ENCODE peak calls at places on chromosomes 11 and 22, in ten cellular contexts. E is OCI-LY7, M is IMR-90, T is GM23248, S is SK-N-SH, N is neuronal stem cell, G is mammary epithelial cell, D is PC-3, A is fibroblast of lung, X is mesenchymal stem cell. Q is an unnamed sample. For H3K4me1, the result is how much of the 10 kb centered on the place peaks cover.

GRCh38 chr11:115168229-115168671 is 336.0 kb downstream of the CADM1 start:
- DNase-seq in E (no peak), M (no peak), T (peak), S (peak), N (no peak), G (no peak), D (no peak), A (peak), X (no peak), Q (no peak)

GRCh38 chr22:33210129-33210784 is 152.1 kb upstream of the SYN3 start:
- DNase-seq in E (peak), M (peak), T (peak), S (peak), N (peak), G (peak), D (peak), A (peak), X (peak), Q (peak)

GRCh38 chr22:39353346-39353745 is 3.6 kb downstream of the SYNGR1 start:
- DNase-seq in E (no peak), M (no peak), T (peak), S (no peak), N (no peak), G (no peak), D (no peak), A (peak), X (no peak), Q (no peak)

GRCh38 chr11:75905434-75905833 is 90.4 kb downstream of the UVRAG start:
- DNase-seq in E (no peak), M (no peak), T (no peak), S (no peak), N (no peak), G (no peak), D (no peak), A (no peak), X (no peak), Q (no peak)

GRCh38 chr11:8006349-8006977 is 19.3 kb downstream of the EIF3F start:
- DNase-seq in E (peak), M (peak), T (peak), S (peak), N (peak), G (peak), D (peak), A (peak), X (peak), Q (peak)

GRCh38 chr11:1988667-1989317 is 8.8 kb downstream of the H19 start:
- DNase-seq in E (no peak), M (no peak), T (no peak), S (no peak), N (no peak), G (no peak), D (no peak), A (no peak), X (peak), Q (no peak)

GRCh38 chr11:73295259-73295995 is 12.6 kb upstream of the ARHGEF17 start:
- DNase-seq in E (peak), M (peak), T (peak), S (peak), N (peak), G (peak), D (peak), A (peak), X (peak), Q (peak)

GRCh38 chr11:123313261-123313660 is 116.8 kb upstream of the GRAMD1B start:
- DNase-seq in E (no peak), M (no peak), T (no peak), S (no peak), N (no peak), G (no peak), D (no peak), A (no peak), X (no peak), Q (no peak)

GRCh38 chr11:28756977-28757376 is 648.8 kb downstream of the METTL15 start:
- DNase-seq in E (no peak), M (peak), T (peak), S (no peak), N (no peak), G (peak), D (peak), A (peak), X (peak), Q (no peak)

GRCh38 chr22:27748355-27749168 is 53.0 kb downstream of the MN1 start:
- DNase-seq in E (no peak), M (peak), T (peak), S (no peak), N (peak), G (peak), D (no peak), A (peak), X (peak), Q (no peak)

GRCh38 chr22:32327596-32328171 is 30.0 kb upstream of the RFPL3 start:
- DNase-seq in E (no peak), M (no peak), T (no peak), S (no peak), N (no peak), G (no peak), D (no peak), A (no peak), X (no peak), Q (no peak)

GRCh38 chr11:34080609-34081008 is 24.8 kb upstream of the NAT10 start:
- DNase-seq in E (no peak), M (no peak), T (no peak), S (no peak), N (no peak), G (no peak), D (no peak), A (no peak), X (no peak), Q (no peak)

GRCh38 chr11:3044915-3045314 is 12.3 kb downstream of the CARS1 start:
- DNase-seq in E (no peak), M (no peak), T (no peak), S (no peak), N (no peak), G (no peak), D (no peak), A (no peak), X (no peak), Q (no peak)

GRCh38 chr11:75280227-75280671 is 39.7 kb downstream of the TPBGL start:
- DNase-seq in E (peak), M (peak), T (peak), S (peak), N (peak), G (peak), D (peak), A (peak), X (peak), Q (peak)

GRCh38 chr11:18720811-18721575 is 5.0 kb downstream of the IGSF22 start:
- DNase-seq in E (no peak), M (peak), T (peak), S (peak), N (peak), G (peak), D (peak), A (peak), X (peak), Q (no peak)

GRCh38 chr11:114848027-114848426 is 169.7 kb downstream of the NXPE2 start:
- DNase-seq in E (no peak), M (no peak), T (no peak), S (no peak), N (no peak), G (no peak), D (no peak), A (no peak), X (no peak), Q (no peak)

GRCh38 chr11:69007978-69008381 is 5.1 kb downstream of the MRGPRF start:
- DNase-seq in E (no peak), M (peak), T (no peak), S (no peak), N (no peak), G (no peak), D (no peak), A (peak), X (peak), Q (no peak)

GRCh38 chr22:20944042-20944441 is 23.0 kb upstream of the AIFM3 start:
- DNase-seq in E (no peak), M (no peak), T (no peak), S (no peak), N (no peak), G (no peak), D (no peak), A (no peak), X (no peak), Q (no peak)

GRCh38 chr11:116192509-116193206 is 580.1 kb downstream of the BUD13 start:
- DNase-seq in E (no peak), M (no peak), T (no peak), S (peak), N (no peak), G (no peak), D (no peak), A (peak), X (no peak), Q (no peak)

GRCh38 chr22:34645375-34645774 is 420.6 kb upstream of the ISX start:
- DNase-seq in E (no peak), M (no peak), T (no peak), S (no peak), N (no peak), G (no peak), D (no peak), A (no peak), X (no peak), Q (no peak)

GRCh38 chr22:40116496-40117200 is 61.1 kb upstream of the TNRC6B start:
- DNase-seq in E (no peak), M (no peak), T (no peak), S (no peak), N (no peak), G (no peak), D (no peak), A (no peak), X (no peak), Q (peak)

GRCh38 chr11:22728600-22729394 is 62.4 kb downstream of the GAS2 start:
- DNase-seq in E (no peak), M (no peak), T (no peak), S (no peak), N (no peak), G (no peak), D (no peak), A (no peak), X (no peak), Q (no peak)

GRCh38 chr11:123330071-123330470 is 100.0 kb upstream of the GRAMD1B start:
- DNase-seq in E (no peak), M (no peak), T (no peak), S (no peak), N (no peak), G (no peak), D (no peak), A (no peak), X (no peak), Q (no peak)

GRCh38 chr11:84468255-84468654 is 1158.9 kb downstream of the DLG2 start:
- DNase-seq in E (no peak), M (no peak), T (no peak), S (no peak), N (peak), G (no peak), D (no peak), A (no peak), X (no peak), Q (no peak)

GRCh38 chr11:34924714-34925113 is 8.3 kb downstream of the PDHX start:
- DNase-seq in E (no peak), M (no peak), T (peak), S (no peak), N (no peak), G (no peak), D (no peak), A (no peak), X (no peak), Q (no peak)

GRCh38 chr11:26950260-26950719 is 43.6 kb upstream of the FIBIN start:
- DNase-seq in E (no peak), M (peak), T (peak), S (no peak), N (no peak), G (peak), D (no peak), A (peak), X (peak), Q (no peak)

GRCh38 chr11:67119577-67120391 is 721 bp downstream of the KDM2A start:
- DNase-seq in E (peak), M (no peak), T (peak), S (peak), N (peak), G (peak), D (peak), A (no peak), X (peak), Q (peak)

GRCh38 chr11:57474017-57474750 is 13.9 kb downstream of the RTN4RL2 start:
- DNase-seq in E (no peak), M (peak), T (peak), S (peak), N (no peak), G (no peak), D (no peak), A (no peak), X (no peak), Q (peak)

GRCh38 chr11:118338637-118339061 is 3.9 kb downstream of the CD3D start:
- DNase-seq in E (peak), M (no peak), T (peak), S (no peak), N (no peak), G (peak), D (no peak), A (no peak), X (no peak), Q (peak)

GRCh38 chr11:132519226-132519860 is 1013.0 kb downstream of the OPCML start:
- DNase-seq in E (no peak), M (peak), T (peak), S (no peak), N (no peak), G (no peak), D (no peak), A (peak), X (no peak), Q (no peak)

GRCh38 chr11:70547386-70547785 is 149.1 kb downstream of the CTTN start:
- DNase-seq in E (no peak), M (no peak), T (no peak), S (no peak), N (no peak), G (no peak), D (no peak), A (no peak), X (no peak), Q (no peak)

GRCh38 chr11:70779433-70780245 is 381.3 kb downstream of the CTTN start:
- DNase-seq in E (no peak), M (no peak), T (peak), S (no peak), N (no peak), G (no peak), D (no peak), A (no peak), X (no peak), Q (no peak)

GRCh38 chr11:95991545-95991944 is 67.6 kb upstream of the MTMR2 start:
- DNase-seq in E (no peak), M (peak), T (peak), S (no peak), N (no peak), G (no peak), D (no peak), A (peak), X (peak), Q (no peak)

GRCh38 chr11:45713573-45713972 is 48.2 kb upstream of the CHST1 start:
- DNase-seq in E (no peak), M (no peak), T (peak), S (no peak), N (no peak), G (peak), D (no peak), A (no peak), X (no peak), Q (no peak)
- H3K4me1 ChIP-seq in E (under half), M (under half), T (under half), S (under half), N (under half), G (under half), D (under half), A (under half), X (under half), Q (under half)

GRCh38 chr11:124875401-124875800 is 10.2 kb downstream of the ROBO3 start:
- DNase-seq in E (no peak), M (no peak), T (no peak), S (no peak), N (no peak), G (no peak), D (no peak), A (no peak), X (no peak), Q (no peak)
- H2AFZ ChIP-seq in E (no peak), M (peak), T (peak), S (peak), N (peak), G (peak), D (peak), A (no peak), X (no peak), Q (no peak)

GRCh38 chr22:22666307-22667091 is 22.1 kb downstream of the GGTLC2 start:
- DNase-seq in E (peak), M (peak), T (peak), S (no peak), N (no peak), G (no peak), D (peak), A (no peak), X (no peak), Q (peak)
- H3K4me1 ChIP-seq in E (under half), M (under half), T (under half), S (under half), N (under half), G (under half), D (under half), A (under half), X (under half), Q (under half)

GRCh38 chr11:128831781-128832497 is 35.2 kb downstream of the KCNJ1 start:
- DNase-seq in E (peak), M (no peak), T (no peak), S (no peak), N (no peak), G (no peak), D (no peak), A (no peak), X (no peak), Q (no peak)
- H2AFZ ChIP-seq in E (peak), M (no peak), T (no peak), S (no peak), N (peak), G (peak), D (peak), A (no peak), X (no peak), Q (no peak)

GRCh38 chr22:46114518-46115387 is 35.6 kb upstream of the PPARA start:
- DNase-seq in E (no peak), M (no peak), T (peak), S (no peak), N (no peak), G (no peak), D (no peak), A (no peak), X (no peak), Q (peak)
- H3K4me1 ChIP-seq in E (under half), M (under half), T (under half), S (under half), N (under half), G (under half), D (under half), A (half or more), X (half or more), Q (under half)

DNA sequence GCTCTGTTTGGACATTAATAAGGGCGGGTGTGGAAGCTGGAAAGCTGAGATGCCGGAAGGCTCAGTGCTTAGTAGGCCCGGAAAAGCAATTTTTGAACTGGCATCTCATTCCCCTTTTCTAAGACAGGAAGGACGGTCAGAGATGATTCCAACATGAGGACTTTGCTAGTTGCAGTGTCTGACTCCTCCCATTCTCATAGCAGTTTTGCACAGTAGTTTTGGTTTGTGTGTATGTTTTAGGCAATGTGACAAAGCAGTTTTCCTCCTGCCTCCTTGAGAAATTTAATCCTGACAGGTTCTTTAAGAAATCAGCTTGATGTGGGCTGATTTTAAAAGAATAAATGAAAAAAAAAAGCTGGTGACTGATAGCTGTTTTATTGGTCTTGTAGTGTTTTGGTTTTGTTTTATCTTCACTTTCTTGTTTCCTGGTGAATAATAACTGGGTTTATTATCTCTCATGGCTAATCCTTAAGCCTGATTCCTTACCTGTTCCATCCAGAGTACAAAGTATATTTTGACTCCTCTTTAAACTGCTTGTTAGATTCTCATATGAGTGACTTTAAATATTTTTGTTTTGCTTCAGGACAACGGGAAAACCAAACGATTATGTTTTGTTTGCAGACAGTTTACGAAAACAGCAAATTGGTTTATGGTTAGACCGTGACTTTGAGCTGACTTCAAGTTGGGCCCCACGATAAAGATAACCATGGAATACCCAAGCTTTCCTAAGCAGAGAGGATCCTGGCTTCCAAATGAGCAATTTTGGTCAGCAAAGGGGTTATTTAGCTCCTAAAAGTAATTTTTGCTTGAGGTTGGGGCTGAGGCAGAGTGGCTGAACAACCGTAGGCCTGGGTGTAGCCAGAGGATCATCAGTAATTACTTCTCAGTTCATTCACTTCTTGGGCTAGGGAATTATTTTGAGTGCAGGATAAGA is 3.4 kb downstream of the PTPRJ start:
- DNase-seq in E (peak), M (peak), T (peak), S (no peak), N (no peak), G (no peak), D (peak), A (peak), X (peak), Q (no peak)
- H2AFZ ChIP-seq in E (peak), M (peak), T (peak), S (no peak), N (no peak), G (no peak), D (peak), A (no peak), X (no peak), Q (no peak)

Q was measured in DND-41.